ENCODE peak calls at places on chromosomes 5 and 9, in nine cellular contexts. K, E, T, V, P, R, J, I and B are unnamed samples.
A peak's percentile ranks its signal among the peaks of the same experiment; 100 is the strongest.

GRCh38 chr9:14415947-14416346 is 102.0 kb upstream of the NFIB start:
- DNase-seq in K (no peak), E (no peak), T (no peak), V (no peak), P (no peak), R (no peak), J (peak; percentile 86), I (no peak), B (no peak)

GRCh38 chr9:33884856-33885701 is 68.1 kb downstream of the UBE2R2 start:
- DNase-seq in K (no peak), E (no peak), T (peak; percentile 62), V (no peak), P (peak; percentile 91), R (peak; percentile 9), J (peak; percentile 46), I (no peak), B (peak; percentile 89)

GRCh38 chr9:97518909-97519307 is 17.4 kb downstream of the TMOD1 start:
- DNase-seq in K (no peak), E (peak; percentile 41), T (peak; percentile 64), V (peak; percentile 93), P (no peak), R (peak; percentile 69), J (peak; percentile 80), I (no peak), B (no peak)

GRCh38 chr5:78360674-78361225 is 333 bp downstream of the SCAMP1 start:
- DNase-seq in K (peak; percentile 71), E (no peak), T (no peak), V (peak; percentile 73), P (peak; percentile 62), R (peak; percentile 81), J (no peak), I (peak; percentile 77), B (peak; percentile 26)

GRCh38 chr5:134127988-134128647 is 13.6 kb downstream of the TCF7 start:
- DNase-seq in K (no peak), E (no peak), T (no peak), V (no peak), P (no peak), R (no peak), J (no peak), I (no peak), B (no peak)

GRCh38 chr5:148145916-148146315 is 22.4 kb upstream of the SPINK14 start:
- DNase-seq in K (no peak), E (no peak), T (no peak), V (no peak), P (no peak), R (peak; percentile 97), J (peak; percentile 100), I (no peak), B (no peak)

GRCh38 chr5:179079165-179079987 is 19.2 kb downstream of the ZNF354C start:
- DNase-seq in K (no peak), E (no peak), T (no peak), V (no peak), P (no peak), R (no peak), J (no peak), I (no peak), B (no peak)

GRCh38 chr5:160423025-160423554 is 1.4 kb downstream of the PTTG1 start:
- DNase-seq in K (no peak), E (no peak), T (no peak), V (no peak), P (peak; percentile 17), R (peak; percentile 71), J (peak; percentile 46), I (no peak), B (peak; percentile 23)

GRCh38 chr9:112554516-112554915 is 67.9 kb downstream of the KIAA1958 start:
- DNase-seq in K (no peak), E (no peak), T (peak; percentile 16), V (no peak), P (no peak), R (no peak), J (peak; percentile 63), I (no peak), B (no peak)

GRCh38 chr9:137959641-137960411 is 82.2 kb downstream of the CACNA1B start:
- DNase-seq in K (no peak), E (no peak), T (no peak), V (no peak), P (no peak), R (no peak), J (no peak), I (no peak), B (no peak)

GRCh38 chr9:15211994-15212501 is 95.0 kb downstream of the TTC39B start:
- DNase-seq in K (no peak), E (no peak), T (peak; percentile 60), V (no peak), P (no peak), R (peak; percentile 6), J (no peak), I (no peak), B (no peak)

GRCh38 chr5:435156-435790 is 7.7 kb upstream of the EXOC3 start:
- DNase-seq in K (no peak), E (no peak), T (no peak), V (peak; percentile 51), P (no peak), R (no peak), J (no peak), I (no peak), B (no peak)

GRCh38 chr5:84306617-84307016 is 78.1 kb downstream of the EDIL3 start:
- DNase-seq in K (no peak), E (no peak), T (no peak), V (no peak), P (no peak), R (no peak), J (peak; percentile 32), I (no peak), B (no peak)

GRCh38 chr5:110653231-110653970 is 73.1 kb downstream of the TMEM232 start:
- DNase-seq in K (no peak), E (no peak), T (no peak), V (no peak), P (no peak), R (no peak), J (no peak), I (no peak), B (no peak)

GRCh38 chr9:33229359-33230120 is 10.4 kb upstream of the SPINK4 start:
- DNase-seq in K (no peak), E (peak; percentile 36), T (no peak), V (no peak), P (peak; percentile 34), R (peak; percentile 99), J (peak; percentile 96), I (no peak), B (peak; percentile 90)

GRCh38 chr5:157670662-157671591 is at the start of gene C5orf52:
- DNase-seq in K (no peak), E (peak; percentile 13), T (peak; percentile 13), V (no peak), P (peak; percentile 51), R (peak; percentile 67), J (peak; percentile 96), I (no peak), B (no peak)

GRCh38 chr9:35882265-35882848 is 12.2 kb upstream of the OR13J1 start:
- DNase-seq in K (peak; percentile 78), E (peak; percentile 63), T (peak; percentile 57), V (peak; percentile 90), P (peak; percentile 50), R (peak; percentile 82), J (peak; percentile 74), I (peak; percentile 73), B (peak; percentile 68)

GRCh38 chr9:76646249-76646648 is 118.0 kb upstream of the PCA3 start:
- DNase-seq in K (no peak), E (no peak), T (no peak), V (no peak), P (peak; percentile 32), R (no peak), J (no peak), I (no peak), B (peak; percentile 49)

GRCh38 chr9:99251157-99251556 is 29.1 kb downstream of the SEC61B start:
- DNase-seq in K (no peak), E (no peak), T (no peak), V (no peak), P (no peak), R (no peak), J (no peak), I (no peak), B (no peak)

GRCh38 chr9:89376741-89377140 is 58.4 kb downstream of the SECISBP2 start:
- DNase-seq in K (no peak), E (no peak), T (no peak), V (no peak), P (no peak), R (no peak), J (no peak), I (no peak), B (no peak)